ENCODE peak calls at places on chromosomes 5 and 9, in four cellular contexts. K, C, O and R are unnamed samples.
A peak's percentile ranks its signal among the peaks of the same experiment; 100 is the strongest.

GRCh38 chr9:127333326-127334064 is 63.5 kb upstream of the SLC2A8 start:
- DNase-seq in O (peak; percentile 26), K (peak; percentile 8), C (no peak), R (no peak)

GRCh38 chr9:133934512-133935221 is 57.5 kb downstream of the VAV2 start:
- DNase-seq in C (no peak), O (no peak), K (peak; percentile 77), R (no peak)

GRCh38 chr9:97696025-97696822 is 916 bp downstream of the XPA start:
- DNase-seq in K (peak; percentile 41), C (no peak), O (peak; percentile 51), R (no peak)

GRCh38 chr5:146196459-146197048 is 6.9 kb upstream of the RBM27 start:
- DNase-seq in K (no peak), O (no peak), C (no peak), R (no peak)

GRCh38 chr9:6098431-6098830 is 83.0 kb upstream of the RANBP6 start:
- DNase-seq in K (peak; percentile 59), C (no peak), O (peak; percentile 26), R (no peak)

GRCh38 chr5:175146733-175147132 is 297.2 kb downstream of the DRD1 start:
- DNase-seq in C (no peak), K (no peak), O (peak; percentile 2), R (no peak)

GRCh38 chr5:134906811-134907210 is 1.9 kb downstream of the PCBD2 start:
- DNase-seq in K (no peak), C (no peak), O (no peak), R (no peak)

GRCh38 chr9:93549636-93550035 is 26.7 kb upstream of the PHF2 start:
- DNase-seq in C (no peak), O (no peak), K (no peak), R (no peak)

GRCh38 chr9:107684224-107684623 is 194.7 kb upstream of the KLF4 start:
- DNase-seq in O (peak; percentile 60), K (peak; percentile 40), C (peak; percentile 50), R (no peak)

GRCh38 chr9:92642599-92642998 is 27.3 kb downstream of the IPPK start:
- DNase-seq in K (no peak), O (no peak), C (no peak), R (no peak)

GRCh38 chr9:105064248-105065118 is 136.5 kb upstream of the ABCA1 start:
- DNase-seq in O (peak; percentile 99), K (peak; percentile 96), C (peak; percentile 59), R (peak; percentile 38)

GRCh38 chr5:133117930-133118445 is 66.2 kb downstream of the HSPA4 start:
- DNase-seq in K (no peak), C (no peak), O (no peak), R (no peak)

GRCh38 chr9:120770923-120771322 is 22.3 kb downstream of the FBXW2 start:
- DNase-seq in O (no peak), C (no peak), K (no peak), R (no peak)

GRCh38 chr9:110808599-110808980 is 140.0 kb downstream of the MUSK start:
- DNase-seq in K (no peak), O (no peak), C (no peak), R (no peak)

GRCh38 chr5:95986001-95986400 is 24.4 kb upstream of the ELL2 start:
- DNase-seq in K (no peak), C (no peak), O (peak; percentile 24), R (no peak)

GRCh38 chr5:10735569-10736255 is 25.3 kb downstream of the DAP start:
- DNase-seq in O (no peak), C (peak; percentile 61), K (no peak), R (no peak)

GRCh38 chr9:27450752-27451151 is 73.3 kb upstream of the IFNK start:
- DNase-seq in C (no peak), O (no peak), K (no peak), R (no peak)

GRCh38 chr5:68048529-68048928 is 167.0 kb upstream of the PIK3R1 start:
- DNase-seq in O (no peak), C (no peak), K (no peak), R (no peak)

GRCh38 chr5:143262393-143263174 is 140.9 kb downstream of the NR3C1 start:
- DNase-seq in C (peak; percentile 16), O (peak; percentile 97), K (peak; percentile 89), R (no peak)

GRCh38 chr9:106843361-106843760 is 19.6 kb upstream of the ZNF462 start:
- DNase-seq in O (peak; percentile 30), K (peak; percentile 21), C (no peak), R (no peak)

GRCh38 chr5:176178789-176179188 is 59.4 kb upstream of the SIMC1 start:
- DNase-seq in O (no peak), C (peak; percentile 21), K (no peak), R (no peak)

GRCh38 chr5:52811067-52811749 is 23.5 kb downstream of the ITGA1 start:
- DNase-seq in C (peak; percentile 84), O (peak; percentile 66), K (peak; percentile 63), R (no peak)

GRCh38 chr5:124704594-124705284 is 41.7 kb downstream of the ZNF608 start:
- DNase-seq in K (no peak), C (no peak), O (no peak), R (no peak)

GRCh38 chr9:8856686-8857329 is 1057.2 kb upstream of the DMAC1 start:
- DNase-seq in K (no peak), O (no peak), C (no peak), R (peak; percentile 28)

GRCh38 chr9:129338701-129339445 is 160.8 kb upstream of the IER5L start:
- DNase-seq in O (peak; percentile 52), C (no peak), K (peak; percentile 51), R (no peak)

GRCh38 chr9:76394896-76395244 is 644 bp upstream of the RFK start:
- DNase-seq in K (peak; percentile 49), C (peak; percentile 89), O (no peak), R (peak; percentile 44)

GRCh38 chr9:110058304-110058953 is 149.5 kb downstream of the C9orf152 start:
- DNase-seq in K (peak; percentile 67), C (peak; percentile 54), O (peak; percentile 69), R (peak; percentile 33)

GRCh38 chr9:129184743-129185142 is 6.7 kb upstream of the IER5L start:
- DNase-seq in O (no peak), C (no peak), K (no peak), R (no peak)

GRCh38 chr9:125991886-125992529 is 244.8 kb downstream of the PBX3 start:
- DNase-seq in O (no peak), K (no peak), C (no peak), R (no peak)

GRCh38 chr5:30804739-30805313 is 388.7 kb upstream of the CDH6 start:
- DNase-seq in O (peak; percentile 88), K (peak; percentile 9), C (no peak), R (no peak)

GRCh38 chr5:36657563-36657995 is 51.2 kb downstream of the SLC1A3 start:
- DNase-seq in C (peak; percentile 99), O (peak; percentile 99), K (peak; percentile 99), R (no peak)

GRCh38 chr5:139368613-139369012 is 14.5 kb downstream of the SLC23A1 start:
- DNase-seq in C (peak; percentile 44), K (no peak), O (peak; percentile 45), R (no peak)
- TF ChIP-seq CTCF in C (no peak), K (no peak), O (peak; percentile 18), R (no peak)

GRCh38 chr9:32706004-32706749 is 70.7 kb upstream of the TAF1L start:
- DNase-seq in K (peak; percentile 15), C (no peak), O (no peak), R (no peak)

GRCh38 chr9:32704343-32704742 is 68.9 kb upstream of the TAF1L start:
- DNase-seq in K (no peak), O (peak; percentile 11), C (no peak), R (no peak)

GRCh38 chr9:32701321-32702022 is 66.0 kb upstream of the TAF1L start:
- DNase-seq in K (no peak), O (no peak), C (no peak), R (no peak)

GRCh38 chr9:32705059-32705458 is 69.6 kb upstream of the TAF1L start:
- DNase-seq in K (no peak), C (no peak), O (peak; percentile 4), R (no peak)

DNA sequence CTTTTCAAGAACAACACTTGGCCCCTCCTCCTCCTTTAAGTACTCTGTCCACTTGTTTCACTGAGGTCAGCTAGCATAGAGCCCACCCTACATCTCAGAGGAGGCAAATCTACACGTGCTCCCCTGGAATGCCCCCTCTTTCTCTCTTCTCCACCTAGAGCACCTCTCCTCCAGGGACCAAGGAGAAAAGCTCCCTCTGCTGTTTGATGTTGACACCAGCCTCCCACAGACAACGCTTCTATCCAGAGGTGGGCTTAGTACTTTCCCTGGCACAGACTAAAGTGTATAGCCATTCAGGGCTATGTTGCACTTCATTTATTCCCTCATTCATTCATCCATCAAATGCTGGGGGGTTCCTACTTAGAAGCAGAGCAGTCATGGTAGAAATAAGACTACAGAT is 68.2 kb upstream of the TAF1L start:
- DNase-seq in K (peak; percentile 7), C (peak; percentile 46), O (peak; percentile 5), R (no peak)
- TF ChIP-seq CTCF in K (peak; percentile 26), C (peak; percentile 70), O (peak; percentile 39), R (no peak)

GRCh38 chr5:59746261-59746765 is 147.2 kb downstream of the PDE4D start:
- DNase-seq in O (peak; percentile 83), K (peak; percentile 46), C (no peak), R (no peak)
- TF ChIP-seq CTCF in O (no peak), K (no peak), C (no peak), R (no peak)

DNA sequence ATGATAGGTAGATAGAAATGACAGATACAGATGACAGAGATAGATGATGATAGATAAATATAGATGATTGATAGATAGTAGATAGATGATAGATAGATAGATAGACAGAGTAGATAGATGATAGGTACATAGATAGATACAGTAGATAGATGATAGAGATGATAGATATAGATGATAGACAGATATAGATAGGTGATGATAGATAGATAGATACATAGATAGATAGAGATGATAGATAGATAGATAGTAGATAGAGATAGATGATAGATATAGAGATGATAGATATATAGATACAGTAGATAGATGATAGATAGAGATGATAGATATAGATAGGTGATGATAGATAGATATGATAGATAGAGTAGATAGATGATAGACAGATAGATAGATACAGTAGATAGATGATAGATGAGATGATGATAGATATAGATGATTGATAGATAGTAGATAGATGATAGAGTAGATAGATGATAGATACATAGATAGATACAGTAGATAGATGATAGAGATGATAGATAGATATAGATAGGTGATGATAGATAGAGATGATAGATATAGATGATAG is 95.7 kb upstream of the SMIM23 start:
- DNase-seq in C (no peak), K (no peak), O (no peak), R (no peak)
- TF ChIP-seq CTCF in C (no peak), K (no peak), O (no peak), R (no peak)

DNA sequence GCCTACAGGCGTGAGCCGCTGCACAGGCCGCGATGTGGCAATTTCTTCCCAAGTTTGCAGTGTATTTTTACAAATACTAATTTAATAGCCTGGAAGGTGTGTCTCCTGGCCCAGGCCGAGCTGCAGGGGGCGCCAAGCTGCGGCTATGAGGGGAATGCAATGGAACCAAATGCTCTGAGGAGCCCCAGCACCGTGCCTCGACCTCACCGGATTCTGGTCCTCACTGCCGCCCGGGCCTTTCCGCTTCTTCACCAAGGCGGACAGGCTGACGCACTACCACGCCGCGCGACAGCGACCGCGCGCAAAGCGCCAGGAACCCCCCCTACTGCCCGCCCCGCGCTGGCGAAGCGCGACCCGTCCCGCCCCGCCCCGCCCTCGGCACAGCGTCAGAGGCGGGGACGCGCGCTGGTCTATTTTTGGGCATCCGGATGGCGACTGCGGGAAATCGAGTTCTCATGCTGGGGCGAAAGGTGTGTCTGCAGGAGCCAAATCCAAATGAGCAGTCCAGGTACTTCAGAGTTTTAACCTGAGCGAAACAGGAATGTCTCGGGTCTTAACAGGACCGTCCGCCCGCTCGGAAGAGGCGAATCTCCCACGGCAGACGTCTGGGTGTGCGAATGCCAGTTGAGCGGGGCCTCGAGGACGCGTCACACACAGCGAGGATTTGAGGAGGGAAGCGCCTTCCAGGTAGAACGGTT is 31.7 kb upstream of the PRXL2C start:
- DNase-seq in C (no peak), K (peak; percentile 89), O (peak; percentile 74), R (peak; percentile 57)
- TF ChIP-seq CTCF in C (peak; percentile 8), K (peak; percentile 83), O (peak; percentile 82), R (peak; percentile 28)

GRCh38 chr5:122761115-122761514 is 13.8 kb upstream of the SNX2 start:
- DNase-seq in O (no peak), K (no peak), C (no peak), R (no peak)
- TF ChIP-seq CTCF in O (no peak), K (no peak), C (no peak), R (no peak)